ENCODE peak calls at places on chromosome 9, in four cellular contexts. One of them, this sample, is unnamed.

GRCh38 chr9:318646-319045 is 104.0 kb downstream of the DOCK8 start:
- DNase-seq in prostate gland: no peak
- DNase-seq in endothelial cell of umbilical vein: no peak
- DNase-seq in HepG2: no peak
- DNase-seq in this sample: no peak

GRCh38 chr9:136585531-136586120 is 39.8 kb upstream of the NOTCH1 start:
- DNase-seq in endothelial cell of umbilical vein: no peak
- DNase-seq in HepG2: no peak
- DNase-seq in prostate gland: no peak
- DNase-seq in this sample: no peak

GRCh38 chr9:91805031-91805430 is 145.0 kb downstream of the ROR2 start:
- DNase-seq in HepG2: no peak
- DNase-seq in endothelial cell of umbilical vein: no peak
- DNase-seq in prostate gland: no peak
- DNase-seq in this sample: no peak

GRCh38 chr9:127873886-127874285 is 3.6 kb downstream of the AK1 start:
- DNase-seq in HepG2: no peak
- DNase-seq in endothelial cell of umbilical vein: peak
- DNase-seq in prostate gland: peak
- DNase-seq in this sample: peak

GRCh38 chr9:82781965-82782392 is 281.0 kb downstream of the RASEF start:
- DNase-seq in HepG2: no peak
- DNase-seq in prostate gland: no peak
- DNase-seq in endothelial cell of umbilical vein: no peak
- DNase-seq in this sample: no peak

GRCh38 chr9:3018691-3019230 is 174.9 kb upstream of the PUM3 start:
- DNase-seq in endothelial cell of umbilical vein: no peak
- DNase-seq in HepG2: no peak
- DNase-seq in prostate gland: no peak
- DNase-seq in this sample: no peak

GRCh38 chr9:109409998-109410397 is 88.1 kb downstream of the PTPN3 start:
- DNase-seq in endothelial cell of umbilical vein: no peak
- DNase-seq in prostate gland: no peak
- DNase-seq in HepG2: no peak
- DNase-seq in this sample: no peak

GRCh38 chr9:109652971-109653370 is 127.0 kb upstream of the PALM2AKAP2 start:
- DNase-seq in prostate gland: no peak
- DNase-seq in HepG2: peak
- DNase-seq in endothelial cell of umbilical vein: no peak
- DNase-seq in this sample: no peak

GRCh38 chr9:89991204-89991790 is 386.5 kb downstream of the GADD45G start:
- DNase-seq in endothelial cell of umbilical vein: no peak
- DNase-seq in prostate gland: no peak
- DNase-seq in HepG2: no peak
- DNase-seq in this sample: no peak

GRCh38 chr9:109556061-109556460 is 58.0 kb upstream of the PTPN3 start:
- DNase-seq in endothelial cell of umbilical vein: no peak
- DNase-seq in HepG2: no peak
- DNase-seq in prostate gland: peak
- DNase-seq in this sample: peak

GRCh38 chr9:134870311-134870694 is 10.3 kb upstream of the FCN2 start:
- DNase-seq in HepG2: no peak
- DNase-seq in endothelial cell of umbilical vein: no peak
- DNase-seq in prostate gland: no peak
- DNase-seq in this sample: no peak
- TF ChIP-seq POLR2AphosphoS5 in HepG2: no peak
- TF ChIP-seq POLR2AphosphoS5 in endothelial cell of umbilical vein: no peak
- TF ChIP-seq POLR2AphosphoS5 in prostate gland: no peak
- TF ChIP-seq POLR2AphosphoS5 in this sample: no peak

GRCh38 chr9:113056191-113057106 is at the start of gene ZFP37:
- DNase-seq in endothelial cell of umbilical vein: peak
- DNase-seq in HepG2: peak
- DNase-seq in prostate gland: peak
- DNase-seq in this sample: peak
- TF ChIP-seq POLR2A in endothelial cell of umbilical vein: no peak
- TF ChIP-seq POLR2A in HepG2: peak
- TF ChIP-seq POLR2A in prostate gland: no peak
- TF ChIP-seq POLR2A in this sample: peak

GRCh38 chr9:114616684-114617520 is 5.8 kb downstream of the TMEM268 start:
- DNase-seq in HepG2: no peak
- DNase-seq in prostate gland: peak
- DNase-seq in endothelial cell of umbilical vein: no peak
- DNase-seq in this sample: peak
- TF ChIP-seq POLR2AphosphoS5 in HepG2: no peak
- TF ChIP-seq POLR2AphosphoS5 in prostate gland: peak
- TF ChIP-seq POLR2AphosphoS5 in endothelial cell of umbilical vein: no peak
- TF ChIP-seq POLR2AphosphoS5 in this sample: no peak

GRCh38 chr9:115211413-115212204 is 93.7 kb upstream of the TNC start:
- DNase-seq in prostate gland: no peak
- DNase-seq in HepG2: no peak
- DNase-seq in endothelial cell of umbilical vein: no peak
- DNase-seq in this sample: no peak
- TF ChIP-seq POLR2A in prostate gland: no peak
- TF ChIP-seq POLR2A in HepG2: no peak
- TF ChIP-seq POLR2A in endothelial cell of umbilical vein: no peak
- TF ChIP-seq POLR2A in this sample: no peak

GRCh38 chr9:95512751-95513120 is 4.0 kb downstream of the PTCH1 start:
- DNase-seq in prostate gland: no peak
- DNase-seq in HepG2: no peak
- DNase-seq in endothelial cell of umbilical vein: no peak
- DNase-seq in this sample: no peak
- TF ChIP-seq POLR2AphosphoS5 in prostate gland: no peak
- TF ChIP-seq POLR2AphosphoS5 in HepG2: peak
- TF ChIP-seq POLR2AphosphoS5 in endothelial cell of umbilical vein: no peak
- TF ChIP-seq POLR2AphosphoS5 in this sample: no peak

This sample was measured in breast epithelium.